ENCODE peak calls at places on chromosomes 5 and 9, in eight cellular contexts. R, Y, T, Q, X, W, G and M are unnamed samples.

GRCh38 chr5:72377920-72378635 is 57.9 kb downstream of the PTCD2 start:
- DNase-seq in W (no peak), Y (no peak), T (no peak), Q (no peak), R (no peak), X (no peak), G (peak), M (no peak)

GRCh38 chr5:13866792-13867191 is 77.7 kb downstream of the DNAH5 start:
- DNase-seq in Y (no peak), G (peak), X (no peak), W (no peak), T (peak), Q (peak), R (no peak), M (peak)

GRCh38 chr5:122858451-122858850 is 13.0 kb downstream of the SNX24 start:
- DNase-seq in X (no peak), Y (no peak), T (no peak), G (no peak), R (no peak), W (no peak), Q (no peak), M (no peak)

GRCh38 chr9:6096821-6097220 is 81.4 kb upstream of the RANBP6 start:
- DNase-seq in T (no peak), Y (no peak), R (no peak), W (no peak), X (no peak), Q (no peak), G (no peak), M (no peak)

GRCh38 chr5:143110591-143110990 is 292.9 kb downstream of the NR3C1 start:
- DNase-seq in Y (no peak), Q (no peak), X (no peak), W (no peak), T (no peak), G (no peak), R (no peak), M (no peak)

GRCh38 chr5:124259017-124259416 is 487.4 kb downstream of the ZNF608 start:
- DNase-seq in X (no peak), R (no peak), W (no peak), T (no peak), Y (no peak), Q (no peak), G (no peak), M (no peak)

GRCh38 chr9:109459423-109459822 is 38.7 kb downstream of the PTPN3 start:
- DNase-seq in W (no peak), Y (no peak), X (no peak), G (no peak), T (no peak), R (no peak), Q (no peak), M (no peak)

GRCh38 chr5:149391524-149391923 is 12.4 kb upstream of the IL17B start:
- DNase-seq in Q (no peak), W (no peak), X (no peak), G (no peak), Y (no peak), R (no peak), T (no peak), M (no peak)

GRCh38 chr5:136810198-136810823 is 445.0 kb upstream of the TRPC7 start:
- DNase-seq in T (no peak), Q (no peak), Y (no peak), X (no peak), G (peak), W (no peak), R (no peak), M (no peak)

GRCh38 chr5:173568128-173568527 is 48.3 kb downstream of the BOD1 start:
- DNase-seq in Y (no peak), X (no peak), R (no peak), W (no peak), G (no peak), Q (no peak), T (no peak), M (no peak)

GRCh38 chr5:78985407-78986223 is 505 bp upstream of the ARSB start:
- DNase-seq in X (peak), G (peak), R (no peak), Y (no peak), W (peak), T (peak), Q (peak), M (peak)

GRCh38 chr5:102670224-102670836 is 84.8 kb upstream of the PAM start:
- DNase-seq in W (no peak), T (peak), X (no peak), R (no peak), Q (peak), Y (no peak), G (no peak), M (peak)

GRCh38 chr9:2837915-2838314 is 6.0 kb downstream of the PUM3 start:
- DNase-seq in Y (no peak), R (no peak), T (no peak), G (no peak), X (no peak), Q (no peak), W (no peak), M (no peak)

GRCh38 chr5:122845253-122846050 is at the start of gene SNX24:
- DNase-seq in R (peak), Y (peak), Q (peak), X (peak), W (peak), T (peak), G (peak), M (peak)

GRCh38 chr5:93925321-93925720 is 183.9 kb upstream of the POU5F2 start:
- DNase-seq in Q (no peak), X (no peak), R (no peak), T (peak), Y (no peak), W (no peak), G (no peak), M (no peak)

GRCh38 chr5:174612686-174613085 is 111.7 kb upstream of the MSX2 start:
- DNase-seq in R (no peak), G (no peak), X (no peak), Y (peak), T (no peak), Q (no peak), W (no peak), M (peak)

GRCh38 chr5:6453937-6454560 is 5.4 kb downstream of the UBE2QL1 start:
- DNase-seq in Q (no peak), Y (no peak), G (no peak), R (no peak), X (no peak), T (no peak), W (no peak), M (no peak)

GRCh38 chr5:35073168-35073567 is 25.4 kb upstream of the AGXT2 start:
- DNase-seq in W (no peak), T (no peak), Y (no peak), X (no peak), Q (no peak), G (no peak), R (no peak), M (no peak)

GRCh38 chr9:87662808-87663528 is 63.0 kb upstream of the CTSL start:
- DNase-seq in T (peak), Q (peak), X (peak), W (peak), G (peak), Y (peak), R (peak), M (peak)

GRCh38 chr9:133970581-133970900 is 21.6 kb downstream of the VAV2 start:
- DNase-seq in Q (no peak), X (no peak), R (no peak), G (peak), W (no peak), Y (no peak), T (no peak), M (no peak)

GRCh38 chr5:150376799-150377771 is 19.6 kb downstream of the TCOF1 start:
- DNase-seq in T (no peak), Q (no peak), X (no peak), G (no peak), W (no peak), R (no peak), Y (no peak), M (no peak)

GRCh38 chr5:11324521-11325289 is 563.7 kb upstream of the DAP start:
- DNase-seq in X (no peak), W (no peak), Q (no peak), T (no peak), R (peak), Y (no peak), G (no peak), M (no peak)

GRCh38 chr9:76634356-76635054 is 129.7 kb upstream of the PCA3 start:
- DNase-seq in Y (no peak), G (no peak), W (no peak), R (no peak), Q (peak), T (peak), X (no peak), M (peak)

DNA sequence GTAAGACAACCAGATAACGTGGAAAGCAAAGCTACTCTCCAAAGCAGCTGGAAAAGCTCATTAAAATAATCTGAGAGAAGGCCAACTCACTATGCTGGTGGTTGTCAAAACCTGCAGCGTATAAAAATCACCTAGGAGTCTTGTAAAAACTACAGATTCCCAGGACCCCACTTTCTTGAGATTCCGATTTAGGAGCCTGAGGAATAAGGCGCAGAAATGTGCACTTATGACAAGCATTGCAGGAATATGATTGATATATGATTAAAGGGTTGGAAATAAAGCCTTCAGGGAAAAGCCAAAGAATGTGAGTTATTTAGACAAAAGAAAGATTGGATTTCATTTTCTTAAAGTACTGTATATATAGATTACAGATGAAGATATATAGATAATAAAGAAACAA is 285.0 kb upstream of the PTGER4 start:
- DNase-seq in W (no peak), X (no peak), T (no peak), Q (no peak), G (no peak), R (no peak), Y (no peak), M (no peak)
- TF ChIP-seq POLR2A in W (no peak), X (no peak), T (no peak), Q (no peak), G (no peak), R (no peak), Y (no peak), M (no peak)

DNA sequence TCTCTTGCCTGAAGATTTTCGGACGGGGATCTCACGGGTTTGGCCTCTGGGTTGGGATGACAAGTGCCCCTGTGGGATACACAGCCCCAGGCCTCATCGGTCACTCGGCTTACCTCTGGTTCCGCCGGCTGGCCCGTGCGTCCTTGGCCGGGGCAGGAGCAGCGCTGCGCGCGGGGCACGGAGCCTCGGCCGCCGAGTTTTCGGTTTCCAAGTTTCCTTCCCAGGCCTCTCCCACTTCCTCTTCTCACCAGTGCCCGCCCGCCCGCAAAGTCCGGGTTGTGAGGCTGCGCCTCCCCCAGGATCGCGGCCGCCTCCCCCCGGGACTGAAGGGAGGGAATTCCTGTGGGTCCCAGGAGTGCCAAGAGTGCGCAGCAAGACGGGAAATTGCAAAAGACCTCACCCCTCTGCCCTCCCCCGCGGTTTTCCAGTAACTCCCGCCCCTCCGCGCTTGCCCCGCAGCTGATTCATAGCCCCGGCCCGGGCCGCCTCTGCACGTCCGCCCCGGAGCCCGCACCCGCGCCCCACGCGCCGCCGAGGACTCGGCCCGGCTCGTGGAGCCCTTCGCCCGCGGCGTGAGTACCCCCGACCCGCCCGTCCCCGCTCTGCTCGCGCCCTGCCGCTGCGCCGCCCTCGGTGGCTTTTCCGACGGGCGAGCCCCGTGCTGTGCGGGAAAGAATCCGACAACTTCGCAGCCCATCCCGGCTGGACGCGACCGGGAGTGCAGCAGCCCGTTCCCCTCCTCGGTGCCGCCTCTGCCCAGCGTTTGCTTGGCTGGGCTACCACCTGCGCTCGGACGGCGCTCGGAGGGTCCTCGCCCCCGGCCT is at the start of gene OSMR:
- DNase-seq in R (peak), T (peak), X (peak), Q (peak), Y (peak), W (peak), G (peak), M (peak)
- TF ChIP-seq POLR2A in R (peak), T (no peak), X (peak), Q (no peak), Y (no peak), W (no peak), G (peak), M (peak)

GRCh38 chr5:69093771-69094570 is at the start of gene SLC30A5:
- DNase-seq in T (peak), W (peak), X (peak), G (peak), Q (peak), Y (peak), R (peak), M (peak)
- TF ChIP-seq POLR2A in T (peak), W (peak), X (peak), G (peak), Q (peak), Y (peak), R (peak), M (peak)

DNA sequence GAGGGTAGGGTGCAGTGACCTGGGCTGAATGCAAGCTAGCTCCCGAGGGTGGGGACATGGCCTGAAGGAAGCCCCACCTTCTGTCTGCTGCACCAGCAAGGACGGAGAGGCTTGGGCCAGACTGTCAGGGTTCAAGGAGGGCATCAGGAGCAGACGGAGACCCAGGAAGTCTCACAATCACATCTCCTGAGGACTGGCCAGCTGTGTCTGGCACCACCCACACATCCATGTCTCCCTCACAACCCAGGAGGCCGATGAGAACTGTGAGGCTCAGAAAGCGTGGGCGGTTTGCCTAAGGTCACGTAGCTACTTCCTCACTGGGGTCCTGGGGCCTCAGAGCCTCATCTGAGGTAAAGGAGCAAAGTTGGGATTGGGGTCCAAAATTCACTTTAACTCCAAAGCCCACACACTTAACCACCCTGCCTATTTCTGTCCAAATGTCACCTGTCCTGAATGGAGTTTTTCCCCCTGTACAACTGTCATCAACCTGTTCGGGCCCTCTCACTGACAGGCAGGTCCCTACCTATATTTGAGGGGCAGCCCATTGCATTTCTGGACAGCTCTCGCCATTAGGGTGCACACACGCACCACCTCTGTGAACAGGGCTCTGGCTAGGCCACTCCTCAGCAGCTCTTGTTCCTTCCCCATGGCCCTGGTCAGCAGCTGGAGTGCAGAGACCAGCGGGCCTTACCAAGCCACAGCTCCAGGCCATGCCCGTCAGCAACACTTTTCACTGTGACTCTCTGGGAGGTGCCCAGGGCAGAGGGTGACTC is 3.4 kb downstream of the IL13 start:
- DNase-seq in T (peak), G (no peak), W (peak), Y (no peak), X (no peak), Q (peak), R (no peak), M (no peak)
- TF ChIP-seq POLR2A in T (no peak), G (no peak), W (no peak), Y (no peak), X (no peak), Q (no peak), R (no peak), M (no peak)

GRCh38 chr5:40832345-40832744 is 2.7 kb downstream of the RPL37 start:
- DNase-seq in T (no peak), Y (no peak), Q (no peak), G (no peak), X (no peak), R (no peak), W (no peak), M (no peak)

GRCh38 chr5:40838076-40838475 is 3.1 kb upstream of the RPL37 start:
- DNase-seq in Y (no peak), G (no peak), W (no peak), R (no peak), X (no peak), Q (no peak), T (no peak), M (no peak)

GRCh38 chr5:40834391-40834848 is 602 bp downstream of the RPL37 start:
- DNase-seq in W (peak), Q (peak), X (peak), R (peak), G (no peak), Y (no peak), T (peak), M (no peak)

GRCh38 chr5:40833712-40834229 is 1.3 kb downstream of the RPL37 start:
- DNase-seq in R (no peak), T (no peak), G (no peak), X (no peak), Y (no peak), Q (no peak), W (no peak), M (no peak)

DNA sequence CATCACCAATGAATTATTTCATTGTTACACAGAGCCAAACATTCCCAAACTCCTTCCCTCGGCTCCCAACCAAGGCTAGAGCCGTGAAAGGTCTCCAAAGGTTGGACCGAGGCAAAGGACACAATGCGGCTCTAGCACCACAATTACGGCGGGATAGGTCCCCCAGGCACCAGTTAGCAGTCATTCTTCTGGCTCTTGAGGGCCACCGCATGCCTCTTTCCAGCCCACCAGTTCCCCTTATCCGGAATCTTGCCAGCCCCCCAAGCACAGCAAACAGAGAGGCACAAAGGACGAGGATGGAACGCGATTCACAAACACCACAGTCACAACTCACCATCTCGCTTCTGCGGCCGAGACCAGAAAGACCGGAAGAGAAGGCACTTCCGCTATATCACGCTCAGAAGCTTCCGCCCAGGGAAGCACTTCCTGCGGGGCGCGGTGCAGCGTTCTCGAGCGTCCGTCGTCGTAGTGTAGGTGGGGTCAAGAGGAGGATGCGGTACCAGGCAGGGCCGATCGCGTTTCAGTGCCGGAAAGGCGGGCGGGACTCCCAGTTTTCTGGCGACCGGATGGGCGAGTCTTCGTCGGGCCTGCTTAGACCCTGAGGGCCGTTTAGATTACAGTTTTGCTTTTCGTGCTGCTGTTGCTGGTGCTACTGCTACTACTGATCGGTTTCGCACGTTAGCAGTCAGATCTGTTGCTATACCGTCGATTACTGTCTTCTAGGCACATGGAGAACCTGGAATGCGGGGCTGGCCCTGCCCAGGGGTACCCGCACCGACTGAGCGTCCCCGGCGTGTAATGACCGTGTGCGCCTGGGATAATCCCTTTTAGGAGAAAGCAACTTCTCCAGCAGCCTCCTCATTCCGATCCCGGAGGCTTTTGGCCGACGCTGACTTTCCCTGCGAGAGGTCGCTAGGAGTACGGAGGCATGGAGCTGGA is at the start of gene RPL37:
- DNase-seq in R (peak), G (peak), X (peak), T (peak), W (peak), Q (peak), Y (peak), M (peak)
- TF ChIP-seq POLR2A in R (peak), G (peak), X (peak), T (peak), W (peak), Q (peak), Y (peak), M (peak)

DNA sequence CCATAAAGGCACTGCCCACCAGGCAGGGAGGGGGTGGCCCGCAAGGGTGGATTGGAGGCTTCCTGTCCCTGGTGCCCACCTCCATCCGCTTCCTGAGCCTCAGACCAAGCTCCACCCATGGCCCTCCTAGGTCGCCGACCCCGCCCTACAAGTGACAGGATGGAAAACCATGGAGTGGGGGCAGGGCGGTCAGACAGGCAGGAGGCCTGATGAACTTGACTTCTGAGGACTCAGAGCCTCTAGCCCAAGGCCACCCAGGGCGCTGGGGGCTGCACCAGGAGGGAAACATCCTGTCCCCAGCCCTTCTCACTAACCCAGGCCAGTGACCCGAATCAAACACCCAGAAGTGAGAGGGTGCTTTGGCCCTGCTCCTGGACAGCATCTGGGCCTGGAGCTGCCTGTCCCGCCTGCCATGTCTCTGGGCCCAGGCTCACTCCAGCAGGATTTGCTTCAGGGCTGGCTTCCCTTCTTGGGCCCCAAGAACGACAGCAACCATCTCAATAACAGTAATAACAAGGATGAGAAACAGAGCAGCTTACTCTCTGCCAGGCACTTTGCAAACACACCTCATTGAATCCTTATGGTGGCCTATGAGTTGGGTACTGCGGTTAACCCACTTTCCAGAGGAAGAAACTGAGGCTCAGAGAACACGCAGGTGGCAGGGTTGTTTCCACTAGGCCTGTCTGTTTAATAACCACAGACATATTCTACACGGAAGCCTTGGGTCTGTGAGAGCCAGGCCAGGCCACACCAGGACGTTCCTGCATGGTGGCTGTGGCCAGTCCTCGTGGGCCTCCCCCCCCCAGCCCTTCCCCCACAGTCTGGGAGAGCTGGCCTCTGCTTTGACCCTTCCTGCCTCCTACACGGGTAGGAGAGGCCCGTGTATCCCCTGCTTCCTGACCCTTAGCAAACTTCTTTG is 4.4 kb upstream of the ST6GALNAC6 start:
- DNase-seq in W (peak), R (peak), Y (peak), X (peak), T (peak), Q (peak), G (peak), M (no peak)
- TF ChIP-seq POLR2A in W (no peak), R (no peak), Y (no peak), X (peak), T (no peak), Q (peak), G (peak), M (no peak)